ENCODE peak calls at places on chromosomes 6 and 20, in ten cellular contexts. I, F, P, Q, H, U, V, Y, L and K are unnamed samples.

GRCh38 chr20:14919473-14920157 is 582.2 kb upstream of the FLRT3 start:
- DNase-seq in L (no peak), Q (no peak), V (peak), I (no peak), F (no peak), H (peak), P (no peak), Y (peak), U (no peak), K (no peak)

GRCh38 chr6:18323935-18324707 is 59.8 kb upstream of the DEK start:
- DNase-seq in I (no peak), F (peak), Y (no peak), U (peak), V (peak), H (peak), P (peak), Q (peak), L (no peak), K (peak)

GRCh38 chr6:36655073-36655847 is 23.3 kb upstream of the CDKN1A start:
- DNase-seq in F (no peak), Q (no peak), V (no peak), P (no peak), H (no peak), U (no peak), Y (no peak), I (no peak), L (no peak), K (peak)

GRCh38 chr6:1109134-1109533 is 202.8 kb upstream of the FOXQ1 start:
- DNase-seq in F (no peak), Y (no peak), L (no peak), V (no peak), P (no peak), Q (no peak), I (no peak), U (no peak), H (no peak), K (no peak)

GRCh38 chr20:42701948-42702347 is 487.8 kb downstream of the PTPRT start:
- DNase-seq in V (no peak), I (no peak), Y (no peak), U (no peak), L (no peak), P (no peak), Q (no peak), F (no peak), H (no peak), K (no peak)

GRCh38 chr6:2264932-2265331 is 19.5 kb upstream of the GMDS start:
- DNase-seq in H (no peak), Y (no peak), F (peak), L (no peak), V (peak), P (peak), U (peak), I (no peak), Q (peak), K (peak)

GRCh38 chr6:13573255-13573654 is 1.1 kb upstream of the SIRT5 start:
- DNase-seq in V (no peak), P (no peak), I (no peak), H (no peak), U (no peak), F (no peak), Y (no peak), L (no peak), Q (no peak), K (no peak)

GRCh38 chr6:7568021-7568420 is 22.0 kb upstream of the SNRNP48 start:
- DNase-seq in U (peak), V (no peak), Q (no peak), H (no peak), L (peak), Y (no peak), I (no peak), F (peak), P (peak), K (peak)

GRCh38 chr6:121142093-121142492 is 192.2 kb downstream of the TBC1D32 start:
- DNase-seq in Q (no peak), Y (no peak), I (no peak), L (no peak), H (no peak), V (peak), F (no peak), P (no peak), U (no peak), K (peak)

GRCh38 chr6:45677381-45677992 is 299.8 kb upstream of the SUPT3H start:
- DNase-seq in L (no peak), I (peak), Q (peak), F (peak), V (peak), P (peak), U (peak), H (no peak), Y (no peak), K (no peak)

GRCh38 chr20:58469500-58470129 is 45.6 kb downstream of the APCDD1L start:
- DNase-seq in H (no peak), V (no peak), L (no peak), Y (no peak), U (no peak), Q (no peak), P (no peak), F (no peak), I (no peak), K (no peak)

GRCh38 chr20:17771206-17772004 is 71.6 kb downstream of the BANF2 start:
- DNase-seq in I (no peak), H (no peak), P (no peak), L (no peak), U (peak), F (no peak), Q (no peak), V (no peak), Y (peak), K (no peak)

GRCh38 chr6:112176175-112176574 is 78.2 kb downstream of the LAMA4 start:
- DNase-seq in F (no peak), V (no peak), H (no peak), P (no peak), Q (no peak), L (no peak), I (no peak), U (no peak), Y (no peak), K (no peak)

GRCh38 chr20:32930701-32931100 is 72.0 kb downstream of the EFCAB8 start:
- DNase-seq in P (no peak), U (no peak), I (no peak), Q (no peak), Y (no peak), F (no peak), H (no peak), L (no peak), V (no peak), K (no peak)

GRCh38 chr6:136230219-136230980 is 19.7 kb downstream of the MTFR2 start:
- DNase-seq in Q (no peak), H (no peak), V (peak), I (no peak), U (peak), P (peak), F (peak), L (no peak), Y (no peak), K (peak)

GRCh38 chr6:129709451-129709908 is 497 bp downstream of the ARHGAP18 start:
- DNase-seq in Q (peak), V (no peak), I (no peak), F (peak), Y (no peak), U (peak), P (peak), H (no peak), L (no peak), K (peak)

GRCh38 chr6:26215200-26216014 is 128.2 kb downstream of the HFE start:
- DNase-seq in U (peak), F (peak), I (no peak), Y (no peak), Q (peak), L (no peak), P (peak), V (peak), H (peak), K (peak)

GRCh38 chr20:1806456-1806855 is 88.8 kb upstream of the SIRPA start:
- DNase-seq in U (no peak), F (no peak), H (no peak), Y (no peak), Q (no peak), L (no peak), V (no peak), P (no peak), I (no peak), K (no peak)

GRCh38 chr20:57698191-57698866 is 11.5 kb downstream of the PMEPA1 start:
- DNase-seq in I (no peak), H (no peak), Y (no peak), U (peak), V (peak), F (peak), P (peak), L (peak), Q (peak), K (peak)

GRCh38 chr6:43915213-43915869 is 145.3 kb downstream of the VEGFA start:
- DNase-seq in P (no peak), L (no peak), Q (no peak), I (no peak), Y (peak), V (no peak), U (no peak), F (no peak), H (no peak), K (no peak)

GRCh38 chr20:408843-409696 is 971 bp downstream of the RBCK1 start:
- DNase-seq in L (no peak), H (peak), U (no peak), Y (no peak), V (no peak), Q (no peak), P (no peak), F (no peak), I (no peak), K (no peak)

GRCh38 chr6:137494281-137494966 is at the start of gene OLIG3:
- DNase-seq in Q (no peak), H (peak), F (no peak), I (no peak), V (no peak), L (no peak), U (no peak), Y (no peak), P (no peak), K (no peak)

GRCh38 chr20:45951925-45952834 is 17.7 kb downstream of the PCIF1 start:
- DNase-seq in P (no peak), L (no peak), I (no peak), F (no peak), Y (no peak), H (no peak), Q (no peak), U (no peak), V (no peak), K (no peak)

GRCh38 chr20:61956396-61957342 is 109.0 kb downstream of the TAF4 start:
- DNase-seq in Y (no peak), U (peak), L (no peak), Q (peak), I (no peak), H (no peak), F (peak), P (peak), V (no peak), K (peak)

GRCh38 chr6:27726620-27727023 is 185.6 kb downstream of the OR2B2 start:
- DNase-seq in Y (no peak), L (no peak), Q (no peak), P (peak), I (no peak), U (peak), H (no peak), F (peak), V (peak), K (no peak)

GRCh38 chr6:32623693-32624092 is 13.5 kb upstream of the HLA-DQA1 start:
- DNase-seq in P (no peak), H (no peak), V (no peak), I (no peak), L (no peak), Q (no peak), Y (no peak), F (no peak), U (no peak), K (no peak)

GRCh38 chr20:13117200-13117599 is 103.9 kb upstream of the ISM1 start:
- DNase-seq in H (no peak), U (no peak), L (no peak), Q (no peak), V (no peak), I (no peak), F (no peak), P (no peak), Y (no peak), K (no peak)
- H3K4me3 ChIP-seq in H (no peak), U (no peak), L (no peak), Q (no peak), V (no peak), I (no peak), F (no peak), P (no peak), Y (no peak), K (no peak)

GRCh38 chr20:22941550-22941949 is 93.6 kb upstream of the SSTR4 start:
- DNase-seq in I (no peak), Q (no peak), Y (no peak), U (no peak), P (no peak), L (no peak), H (no peak), V (no peak), F (no peak), K (no peak)
- TF ChIP-seq CTCF in I (no peak), Q (no peak), Y (no peak), U (no peak), P (no peak), L (no peak), H (no peak), V (no peak), F (no peak), K (no peak)

DNA sequence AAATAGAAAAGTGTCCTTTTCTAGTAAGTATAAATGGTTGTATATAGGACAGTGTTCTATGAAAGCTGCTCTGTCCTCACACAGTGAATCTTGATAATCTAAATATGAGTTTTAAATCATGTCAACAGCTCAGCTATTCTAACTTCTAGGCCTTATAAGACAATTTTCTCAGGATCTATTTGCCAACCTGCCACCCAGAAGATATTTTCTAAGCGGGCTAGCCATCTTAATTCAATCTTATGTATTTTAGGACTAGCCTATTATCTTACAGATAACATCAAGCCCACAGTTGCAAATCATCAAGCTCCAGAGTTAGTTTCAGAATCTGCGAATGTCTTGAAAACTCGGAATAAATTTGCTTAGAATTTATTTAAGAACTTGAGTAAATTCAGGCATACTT is 2.3 kb downstream of the SIM1 start:
- DNase-seq in I (no peak), U (no peak), H (no peak), L (no peak), F (no peak), P (peak), Y (no peak), Q (no peak), V (no peak), K (no peak)
- H3K4me3 ChIP-seq in I (no peak), U (no peak), H (no peak), L (no peak), F (no peak), P (no peak), Y (no peak), Q (no peak), V (no peak), K (no peak)

GRCh38 chr6:169719117-169719516 is 5.2 kb downstream of the PHF10 start:
- DNase-seq in H (no peak), Q (no peak), I (no peak), L (no peak), F (peak), V (no peak), P (peak), Y (no peak), U (no peak), K (no peak)

GRCh38 chr6:169723200-169723909 is 945 bp downstream of the PHF10 start:
- DNase-seq in F (peak), H (peak), P (peak), Y (peak), Q (peak), U (peak), V (peak), L (no peak), I (peak), K (peak)

GRCh38 chr6:169723991-169724553 is at the start of gene PHF10:
- DNase-seq in Q (peak), Y (peak), U (peak), P (no peak), F (no peak), L (no peak), I (peak), H (peak), V (peak), K (no peak)

GRCh38 chr6:169722362-169723199 is 1.7 kb downstream of the PHF10 start:
- DNase-seq in F (peak), L (no peak), Q (peak), U (peak), I (peak), H (peak), Y (peak), V (peak), P (peak), K (peak)

GRCh38 chr6:169720207-169720855 is 4.0 kb downstream of the PHF10 start:
- DNase-seq in L (no peak), I (no peak), P (no peak), Y (no peak), H (no peak), F (no peak), U (no peak), V (no peak), Q (no peak), K (no peak)
- TF ChIP-seq CTCF in L (no peak), I (no peak), P (no peak), Y (no peak), H (no peak), F (no peak), U (peak), V (peak), Q (no peak), K (peak)

GRCh38 chr6:50817638-50817950 is 1.1 kb upstream of the TFAP2B start:
- DNase-seq in H (no peak), P (no peak), Y (no peak), F (no peak), I (no peak), L (no peak), V (no peak), U (no peak), Q (no peak), K (no peak)

GRCh38 chr6:50820590-50821234 is 2.0 kb downstream of the TFAP2B start:
- DNase-seq in P (no peak), Q (no peak), L (no peak), F (no peak), V (no peak), H (peak), Y (no peak), U (no peak), I (no peak), K (no peak)

GRCh38 chr6:50819906-50820589 is 1.4 kb downstream of the TFAP2B start:
- DNase-seq in Q (no peak), H (peak), Y (no peak), P (no peak), U (no peak), I (no peak), F (no peak), V (no peak), L (no peak), K (no peak)

GRCh38 chr6:50818673-50819072 is at the start of gene TFAP2B:
- DNase-seq in U (no peak), L (no peak), F (no peak), V (no peak), Y (no peak), I (no peak), P (no peak), H (no peak), Q (no peak), K (no peak)

GRCh38 chr6:50819527-50819905 is 845 bp downstream of the TFAP2B start:
- DNase-seq in V (peak), H (peak), L (no peak), U (peak), F (no peak), Q (no peak), P (no peak), I (no peak), Y (no peak), K (no peak)
- H3K4me3 ChIP-seq in V (no peak), H (peak), L (no peak), U (no peak), F (no peak), Q (no peak), P (no peak), I (peak), Y (peak), K (peak)

GRCh38 chr6:41119508-41119907 is 34.6 kb downstream of the TREML1 start:
- DNase-seq in L (no peak), I (no peak), Q (no peak), F (no peak), P (no peak), U (no peak), V (peak), H (no peak), Y (no peak), K (no peak)

GRCh38 chr6:41122373-41122772 is 31.8 kb downstream of the TREML1 start:
- DNase-seq in Q (no peak), P (peak), V (peak), F (peak), L (no peak), Y (no peak), I (no peak), U (peak), H (no peak), K (peak)

GRCh38 chr6:41122918-41123317 is 31.2 kb downstream of the TREML1 start:
- DNase-seq in F (no peak), Q (no peak), I (no peak), V (no peak), L (no peak), U (no peak), H (no peak), P (no peak), Y (no peak), K (no peak)

GRCh38 chr6:41120058-41120457 is 34.1 kb downstream of the TREML1 start:
- DNase-seq in Q (no peak), I (no peak), U (no peak), P (no peak), L (no peak), F (no peak), V (peak), H (no peak), Y (no peak), K (no peak)

GRCh38 chr6:41125282-41125681 is 28.9 kb downstream of the TREML1 start:
- DNase-seq in Y (no peak), P (no peak), I (no peak), L (no peak), V (no peak), Q (no peak), H (no peak), F (no peak), U (no peak), K (no peak)
- TF ChIP-seq CTCF in Y (no peak), P (no peak), I (no peak), L (no peak), V (no peak), Q (no peak), H (no peak), F (no peak), U (no peak), K (no peak)

GRCh38 chr20:24990810-24991252 is 1.7 kb downstream of the APMAP start:
- DNase-seq in P (no peak), F (no peak), V (peak), L (no peak), Y (no peak), H (no peak), Q (no peak), I (no peak), U (no peak), K (no peak)
- H3K4me3 ChIP-seq in P (no peak), F (no peak), V (no peak), L (no peak), Y (peak), H (peak), Q (no peak), I (peak), U (no peak), K (no peak)

GRCh38 chr20:56187791-56188190 is 60.7 kb upstream of the MC3R start:
- DNase-seq in P (peak), U (no peak), I (no peak), H (peak), Q (no peak), L (no peak), F (no peak), Y (no peak), V (peak), K (no peak)
- TF ChIP-seq CTCF in P (no peak), U (peak), I (no peak), H (peak), Q (no peak), L (no peak), F (no peak), Y (no peak), V (peak), K (no peak)

GRCh38 chr20:37911262-37911661 is 8.3 kb downstream of the VSTM2L start:
- DNase-seq in F (no peak), Y (no peak), V (no peak), L (no peak), U (no peak), Q (no peak), I (no peak), H (no peak), P (no peak), K (no peak)

GRCh38 chr20:37907330-37907676 is 4.4 kb downstream of the VSTM2L start:
- DNase-seq in I (no peak), P (no peak), Y (no peak), Q (no peak), H (no peak), F (no peak), L (no peak), U (no peak), V (no peak), K (no peak)

GRCh38 chr20:37904845-37905244 is 1.9 kb downstream of the VSTM2L start:
- DNase-seq in V (no peak), H (no peak), F (no peak), I (no peak), L (no peak), P (no peak), Y (no peak), Q (no peak), U (no peak), K (no peak)

GRCh38 chr20:37905969-37906613 is 3.2 kb downstream of the VSTM2L start:
- DNase-seq in L (no peak), Q (no peak), U (no peak), V (no peak), Y (no peak), F (no peak), H (no peak), I (no peak), P (no peak), K (no peak)

DNA sequence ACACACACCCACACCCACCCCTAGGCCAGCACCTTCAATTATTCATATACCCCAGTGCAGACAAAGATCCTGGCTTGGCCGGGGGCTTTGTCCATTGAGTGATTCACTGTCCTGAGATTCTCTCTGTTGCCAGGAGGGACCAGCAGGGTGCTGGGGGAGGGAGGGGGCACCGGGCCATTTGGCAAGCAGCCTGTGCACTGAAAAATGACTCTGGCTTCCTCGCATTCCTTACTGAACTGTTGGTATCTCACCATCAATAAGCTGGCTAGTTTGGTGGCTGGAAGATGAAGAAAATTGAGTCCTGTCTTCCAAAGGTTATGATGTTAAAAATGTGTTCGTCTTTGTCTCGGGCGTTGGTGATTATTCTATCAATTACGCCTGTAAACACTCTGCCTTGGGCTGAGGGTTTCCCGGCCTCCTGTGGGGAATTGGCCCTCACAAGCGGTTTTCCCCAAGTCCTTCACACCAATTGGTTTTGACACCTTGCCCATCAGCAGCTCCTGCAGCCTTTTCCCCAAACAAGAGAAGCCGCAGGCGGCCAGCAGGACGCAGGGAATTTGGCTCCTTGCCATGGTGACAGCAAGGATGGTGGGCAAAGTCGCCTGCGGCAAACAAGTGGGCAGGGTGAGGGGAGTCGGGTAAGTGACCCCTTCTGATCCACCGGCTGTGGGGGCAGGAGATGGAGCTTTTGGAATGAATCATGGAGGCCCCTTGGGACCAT is 4.9 kb downstream of the VSTM2L start:
- DNase-seq in V (peak), P (peak), F (peak), Y (no peak), Q (no peak), H (peak), L (peak), I (no peak), U (peak), K (peak)
- H3K4me3 ChIP-seq in V (no peak), P (no peak), F (no peak), Y (no peak), Q (no peak), H (peak), L (no peak), I (no peak), U (no peak), K (no peak)